ENCODE peak calls at places on chromosome 1, in ten cellular contexts. R, S, U, D, T, Z, N, Y, K and F are unnamed samples.
A peak's percentile ranks its signal among the peaks of the same experiment; 100 is the strongest.

GRCh38 chr1:230158422-230159291 is 91.6 kb downstream of the GALNT2 start:
- DNase-seq in T (no peak), N (peak; percentile 91), R (peak; percentile 43), Z (no peak), K (peak; percentile 61), Y (no peak), S (no peak), D (no peak), U (peak; percentile 26), F (no peak)

GRCh38 chr1:226943156-226943555 is 3.1 kb downstream of the COQ8A start:
- DNase-seq in D (no peak), R (no peak), U (peak; percentile 20), T (no peak), Z (no peak), K (no peak), S (no peak), Y (no peak), N (no peak), F (no peak)

GRCh38 chr1:200905411-200906052 is 10.8 kb downstream of the INAVA start:
- DNase-seq in T (no peak), U (no peak), Y (no peak), Z (no peak), R (no peak), D (no peak), S (no peak), K (no peak), N (peak; percentile 68), F (no peak)

GRCh38 chr1:160975026-160975425 is 20.4 kb upstream of the ITLN2 start:
- DNase-seq in Y (no peak), D (no peak), S (no peak), R (no peak), Z (no peak), U (no peak), K (no peak), N (no peak), T (peak; percentile 57), F (no peak)

GRCh38 chr1:37808369-37809319 is 636 bp upstream of the YRDC start:
- DNase-seq in Z (peak; percentile 76), S (peak; percentile 90), N (peak; percentile 65), U (peak; percentile 74), R (peak; percentile 87), Y (peak; percentile 86), K (peak; percentile 88), T (no peak), D (peak; percentile 5), F (peak; percentile 82)

GRCh38 chr1:111656093-111657017 is 36.8 kb downstream of the RAP1A start:
- DNase-seq in R (no peak), S (no peak), K (no peak), Z (no peak), T (no peak), N (peak; percentile 71), Y (peak; percentile 69), D (peak; percentile 16), U (peak; percentile 47), F (no peak)

GRCh38 chr1:171758011-171758410 is 16.1 kb upstream of the VAMP4 start:
- DNase-seq in S (no peak), N (no peak), Z (no peak), U (no peak), R (no peak), K (no peak), Y (no peak), T (no peak), D (no peak), F (no peak)

GRCh38 chr1:232174306-232174705 is 455.6 kb downstream of the SIPA1L2 start:
- DNase-seq in S (no peak), Y (no peak), R (no peak), K (no peak), T (no peak), N (no peak), Z (no peak), D (no peak), U (no peak), F (no peak)

GRCh38 chr1:221669441-221669840 is 72.4 kb downstream of the DUSP10 start:
- DNase-seq in R (no peak), Y (no peak), U (no peak), S (no peak), N (no peak), T (no peak), K (no peak), D (no peak), Z (no peak), F (no peak)

GRCh38 chr1:221664253-221664652 is 77.6 kb downstream of the DUSP10 start:
- DNase-seq in D (no peak), R (no peak), N (peak; percentile 63), K (no peak), T (no peak), U (no peak), Z (no peak), Y (no peak), S (no peak), F (no peak)

GRCh38 chr1:221663321-221663720 is 78.6 kb downstream of the DUSP10 start:
- DNase-seq in U (no peak), R (no peak), T (no peak), N (no peak), Y (no peak), S (no peak), K (no peak), Z (no peak), D (no peak), F (no peak)

GRCh38 chr1:221670081-221670480 is 71.8 kb downstream of the DUSP10 start:
- DNase-seq in R (no peak), K (no peak), U (no peak), T (no peak), Y (no peak), Z (no peak), D (no peak), S (no peak), N (peak; percentile 22), F (no peak)

GRCh38 chr1:221667504-221667903 is 74.4 kb downstream of the DUSP10 start:
- DNase-seq in S (no peak), Z (no peak), D (no peak), K (no peak), U (no peak), T (peak; percentile 72), N (peak; percentile 74), R (no peak), Y (peak; percentile 64), F (no peak)
- H3K27ac ChIP-seq in S (no peak overlapping the region), Z (no peak overlapping the region), D (no peak overlapping the region), K (no peak overlapping the region), U (no peak overlapping the region), T (peak overlapping the region; percentile 59), N (peak overlapping the region; percentile 21), R (no peak overlapping the region), Y (peak overlapping the region; percentile 21), F (no peak overlapping the region)

GRCh38 chr1:63968663-63969460 is 195.0 kb downstream of the ROR1 start:
- DNase-seq in T (no peak), N (peak; percentile 53), U (no peak), D (no peak), Z (peak; percentile 41), K (no peak), Y (no peak), R (no peak), S (no peak), F (peak; percentile 82)

GRCh38 chr1:63969461-63969893 is 195.7 kb downstream of the ROR1 start:
- DNase-seq in K (no peak), T (no peak), U (no peak), D (no peak), N (peak; percentile 77), S (no peak), R (no peak), Z (no peak), Y (no peak), F (no peak)

GRCh38 chr1:63967901-63968300 is 194.1 kb downstream of the ROR1 start:
- DNase-seq in S (no peak), Y (no peak), K (no peak), T (no peak), R (no peak), Z (no peak), N (no peak), D (no peak), U (no peak), F (no peak)

GRCh38 chr1:63971557-63971956 is 197.7 kb downstream of the ROR1 start:
- DNase-seq in Z (no peak), Y (no peak), S (no peak), D (no peak), K (no peak), N (no peak), U (no peak), R (no peak), T (no peak), F (no peak)

GRCh38 chr1:63966016-63966415 is 192.2 kb downstream of the ROR1 start:
- DNase-seq in K (no peak), U (no peak), Y (no peak), Z (no peak), R (no peak), S (no peak), N (no peak), D (no peak), T (no peak), F (no peak)
- H3K4me3 ChIP-seq in K (no peak overlapping the region), U (no peak overlapping the region), Y (no peak overlapping the region), Z (no peak overlapping the region), R (no peak overlapping the region), S (no peak overlapping the region), N (no peak overlapping the region), D (no peak overlapping the region), T (no peak overlapping the region), F (no peak overlapping the region)

GRCh38 chr1:8019229-8019620 is 6.9 kb downstream of the ERRFI1 start:
- DNase-seq in R (no peak), T (no peak), S (no peak), Z (no peak), N (no peak), D (no peak), U (no peak), Y (no peak), K (no peak), F (no peak)

GRCh38 chr1:8018492-8019228 is 7.4 kb downstream of the ERRFI1 start:
- DNase-seq in U (no peak), Y (no peak), Z (no peak), T (no peak), S (no peak), D (no peak), N (peak; percentile 61), R (no peak), K (no peak), F (no peak)

GRCh38 chr1:8017495-8018310 is 8.4 kb downstream of the ERRFI1 start:
- DNase-seq in K (no peak), R (no peak), T (no peak), D (no peak), Y (no peak), N (peak; percentile 64), S (no peak), U (no peak), Z (peak; percentile 37), F (no peak)

GRCh38 chr1:8021676-8022266 is 4.3 kb downstream of the ERRFI1 start:
- DNase-seq in T (no peak), D (no peak), S (no peak), Z (no peak), N (no peak), U (no peak), K (no peak), Y (no peak), R (no peak), F (no peak)

DNA sequence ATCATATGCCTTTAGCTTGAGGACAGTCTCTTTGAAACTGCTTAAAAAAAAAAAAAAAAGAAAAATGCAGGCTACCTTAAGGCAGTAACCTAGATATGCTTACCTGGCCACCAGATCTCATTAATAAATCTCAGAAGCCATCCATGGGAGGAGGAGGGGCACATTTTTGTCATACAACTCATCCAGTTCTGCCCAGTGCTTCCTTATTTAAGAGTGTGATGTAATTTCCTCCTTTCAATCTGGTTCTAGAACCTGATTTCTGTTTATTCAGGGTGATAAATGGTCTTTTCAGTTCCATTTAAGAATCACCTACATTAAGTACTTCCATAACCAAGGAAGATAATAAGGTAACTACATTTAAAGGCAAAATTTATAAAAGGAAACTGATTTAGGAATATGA is 6.1 kb downstream of the ERRFI1 start:
- DNase-seq in U (no peak), Z (no peak), Y (no peak), R (peak; percentile 62), K (no peak), S (no peak), T (no peak), D (no peak), N (peak; percentile 92), F (no peak)
- H3K27ac ChIP-seq in U (no peak overlapping the region), Z (peak overlapping the region; percentile 32), Y (no peak overlapping the region), R (peak overlapping the region; percentile 43), K (no peak overlapping the region), S (no peak overlapping the region), T (no peak overlapping the region), D (no peak overlapping the region), N (peak overlapping the region; percentile 38), F (no peak overlapping the region)

DNA sequence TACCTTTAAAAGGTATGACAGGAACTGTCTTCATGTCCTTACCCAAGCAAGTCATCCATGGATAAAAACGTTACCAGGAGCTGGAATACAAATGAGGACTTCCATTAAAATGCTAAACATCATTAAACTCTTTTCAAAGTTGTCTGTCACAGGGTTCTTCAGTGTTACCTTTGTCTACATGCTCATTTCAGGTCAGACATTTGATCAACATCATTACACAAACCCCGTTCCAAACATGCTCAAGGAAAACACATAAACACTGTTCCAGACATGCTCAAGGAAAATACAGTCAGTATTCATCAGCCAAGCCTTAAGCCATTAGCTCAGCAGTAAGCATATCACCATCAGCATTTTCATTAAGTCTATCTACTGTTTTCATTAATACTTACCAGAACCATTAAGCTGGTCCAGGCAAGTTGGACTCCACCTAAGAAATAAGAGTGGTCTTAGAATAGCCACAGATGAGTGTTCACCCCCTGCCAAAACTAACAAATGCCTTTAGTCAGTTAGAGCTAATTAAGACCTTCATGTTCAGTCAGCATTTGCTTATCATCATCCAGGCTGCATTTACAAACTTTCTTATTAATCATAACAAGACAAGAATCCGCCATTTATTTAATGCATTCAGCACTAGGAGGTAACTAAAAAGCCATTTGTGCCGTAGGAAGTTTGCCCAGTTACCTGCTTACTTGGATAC is 2.2 kb downstream of the GAS5 start:
- DNase-seq in D (no peak), T (no peak), K (no peak), Y (peak; percentile 36), S (no peak), Z (no peak), U (no peak), N (no peak), R (no peak), F (no peak)
- H3K4me3 ChIP-seq in D (peak overlapping the region; percentile 14), T (peak overlapping the region; percentile 81), K (peak overlapping the region; percentile 77), Y (peak overlapping the region; percentile 86), S (peak overlapping the region; percentile 92), Z (peak overlapping the region; percentile 87), U (peak overlapping the region; percentile 99), N (peak overlapping the region; percentile 100), R (peak overlapping the region; percentile 59), F (no peak overlapping the region)